ENCODE peak calls at places on chromosomes 13 and 19, in nine cellular contexts. E is lung, R is fibroblast of lung, B is stomach, A is heart right ventricle, X is body of pancreas, J is PC-3, W is cardiac muscle cell, C is A549. G is an unnamed sample. For H3K4me1, the result is how much of the 10 kb centered on the place peaks cover.

GRCh38 chr19:46746281-46746965 is at the start of gene STRN4:
- DNase-seq in J (peak), W (peak), A (peak), C (no peak), B (peak), E (no peak), R (no peak), X (no peak), G (no peak)

GRCh38 chr13:66461021-66461420 is 769.1 kb downstream of the PCDH9 start:
- DNase-seq in A (no peak), W (no peak), R (peak), E (no peak), C (no peak), B (no peak), J (no peak), X (no peak), G (no peak)

GRCh38 chr13:36377822-36378480 is 31.8 kb upstream of the SPART start:
- DNase-seq in C (no peak), E (no peak), B (no peak), R (peak), X (no peak), W (no peak), J (no peak), A (no peak), G (no peak)

GRCh38 chr13:112648101-112648500 is 41.7 kb upstream of the ATP11A start:
- DNase-seq in C (no peak), W (no peak), E (no peak), J (no peak), A (no peak), R (no peak), X (no peak), B (no peak), G (no peak)

GRCh38 chr13:113856716-113857065 is 7.2 kb downstream of the GAS6 start:
- DNase-seq in R (peak), E (no peak), C (no peak), J (peak), W (no peak), X (peak), A (no peak), B (peak), G (peak)

GRCh38 chr13:34347784-34348573 is 530.0 kb downstream of the RFC3 start:
- DNase-seq in B (peak), C (no peak), R (no peak), J (peak), W (no peak), A (no peak), E (no peak), X (peak), G (no peak)

GRCh38 chr13:39266426-39266825 is 228.2 kb downstream of the NHLRC3 start:
- DNase-seq in C (no peak), W (no peak), J (peak), E (no peak), A (no peak), X (no peak), B (no peak), R (no peak), G (no peak)

GRCh38 chr13:31773538-31773937 is 34.2 kb downstream of the RXFP2 start:
- DNase-seq in W (no peak), A (no peak), E (no peak), B (no peak), R (peak), J (no peak), C (no peak), X (no peak), G (no peak)

GRCh38 chr13:51688937-51689336 is 104.7 kb downstream of the WDFY2 start:
- DNase-seq in W (no peak), E (no peak), J (no peak), C (no peak), X (no peak), R (no peak), B (no peak), A (no peak), G (no peak)

DNA sequence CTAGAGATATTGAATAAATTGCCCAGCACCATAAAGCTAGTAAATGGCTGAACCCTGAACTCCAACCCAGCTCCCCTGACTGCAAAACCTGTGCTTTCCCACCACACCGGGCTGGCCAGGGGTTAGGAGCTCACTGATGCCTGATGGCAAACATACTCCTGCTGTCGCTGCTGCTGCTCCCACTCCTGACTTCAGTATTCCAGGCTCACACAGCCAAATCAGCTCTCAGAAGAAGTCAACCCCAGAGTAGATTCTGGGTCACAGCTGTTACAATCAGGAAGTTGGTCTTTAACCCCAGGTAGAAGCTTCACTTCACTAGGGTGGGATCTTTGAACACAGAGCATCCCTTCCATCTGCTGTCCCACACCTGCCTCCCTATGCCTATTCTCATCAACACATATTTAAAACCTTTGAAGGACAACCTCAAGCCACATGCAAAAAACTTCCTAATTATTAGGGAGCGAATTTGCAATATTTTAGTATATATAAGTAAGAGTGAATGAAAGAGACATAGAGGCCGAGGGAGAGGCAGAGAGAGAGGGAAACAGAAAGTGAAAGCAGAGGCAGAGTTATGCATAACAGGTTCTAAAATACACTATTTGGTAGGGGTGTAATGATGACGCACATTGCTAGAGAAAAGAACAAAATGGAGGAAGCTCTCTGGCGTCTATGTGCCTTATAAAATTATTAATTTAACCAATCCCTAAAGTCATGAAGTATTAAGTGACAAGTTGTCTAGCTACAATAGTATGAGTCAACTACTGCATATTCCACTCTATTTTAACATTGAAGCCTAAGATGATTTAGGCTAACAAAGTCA is 99.4 kb upstream of the SERP2 start:
- DNase-seq in B (no peak), J (peak), A (no peak), R (peak), W (no peak), E (no peak), X (no peak), C (no peak), G (no peak)
- H3K4me3 ChIP-seq in B (no peak), J (peak), A (peak), R (peak), W (no peak), E (no peak), X (no peak), C (no peak), G (no peak)

GRCh38 chr19:3573858-3574637 is 1.3 kb downstream of the HMG20B start:
- DNase-seq in C (peak), X (peak), B (peak), J (peak), E (peak), A (peak), R (peak), W (peak), G (peak)
- TF ChIP-seq CTCF in C (no peak), X (no peak), B (no peak), J (no peak), E (no peak), A (no peak), R (no peak), W (no peak), G (no peak)

GRCh38 chr13:30742896-30743295 is 7.6 kb downstream of the ALOX5AP start:
- DNase-seq in A (no peak), W (peak), C (no peak), R (no peak), J (no peak), X (no peak), B (no peak), E (no peak), G (no peak)

GRCh38 chr13:30745917-30746686 is 10.8 kb downstream of the ALOX5AP start:
- DNase-seq in W (no peak), B (no peak), X (peak), C (no peak), R (peak), E (no peak), A (no peak), J (no peak), G (peak)

GRCh38 chr13:30744686-30745085 is 9.3 kb downstream of the ALOX5AP start:
- DNase-seq in X (no peak), R (no peak), W (no peak), B (no peak), A (no peak), C (no peak), E (no peak), J (no peak), G (no peak)

GRCh38 chr13:30744056-30744684 is 8.8 kb downstream of the ALOX5AP start:
- DNase-seq in B (peak), X (no peak), W (no peak), R (peak), A (no peak), J (peak), E (peak), C (peak), G (peak)

DNA sequence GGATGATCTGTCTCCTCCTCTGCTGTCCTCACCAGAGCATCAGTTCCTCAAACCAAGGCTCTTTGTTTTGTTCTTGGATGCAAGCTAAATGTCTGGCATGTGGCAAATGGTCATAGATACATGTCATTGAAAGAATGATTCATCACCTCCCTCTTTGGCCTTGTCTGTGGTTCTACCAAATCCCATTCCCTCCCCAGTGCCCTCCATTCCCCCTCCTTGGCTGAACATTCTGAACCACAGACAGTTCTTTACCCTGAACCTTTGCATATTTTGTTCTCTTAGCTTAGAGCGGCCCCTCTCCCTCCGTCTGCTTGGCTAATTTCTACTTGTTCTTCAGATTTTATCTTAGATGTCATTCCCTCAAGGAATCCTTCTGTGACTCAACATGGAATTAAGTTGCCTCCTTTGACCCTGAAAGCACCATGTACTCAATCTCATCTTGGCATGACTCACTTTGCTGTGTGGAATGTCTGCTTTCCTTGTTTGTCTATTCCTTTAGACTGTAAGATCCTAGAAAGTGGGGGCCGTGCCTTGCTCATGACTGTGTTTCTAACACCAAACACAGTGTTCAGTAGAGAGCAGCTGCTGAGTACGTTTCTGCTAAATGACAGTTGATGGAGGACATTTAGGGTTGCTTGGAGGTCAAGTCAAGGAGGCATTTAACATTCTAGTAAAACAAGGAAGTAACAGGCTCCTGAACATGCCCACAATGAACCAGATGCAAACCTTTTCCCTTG is 8.1 kb downstream of the ALOX5AP start:
- DNase-seq in E (peak), A (no peak), X (no peak), J (peak), R (peak), C (peak), B (peak), W (no peak), G (peak)
- H3K4me1 ChIP-seq in E (under half), A (under half), X (under half), J (under half), R (under half), C (half or more), B (under half), W (under half), G (under half)

GRCh38 chr19:54035215-54036178 is 28.2 kb downstream of the VSTM1 start:
- DNase-seq in B (no peak), E (no peak), X (no peak), A (no peak), J (peak), C (peak), R (peak), W (no peak), G (no peak)
- H3K4me3 ChIP-seq in B (no peak), E (no peak), X (no peak), A (no peak), J (no peak), C (no peak), R (no peak), W (no peak), G (no peak)

GRCh38 chr13:45473627-45474026 is 8.9 kb downstream of the COG3 start:
- DNase-seq in C (peak), E (no peak), J (no peak), W (peak), X (no peak), B (no peak), A (no peak), R (no peak), G (no peak)
- TF ChIP-seq CTCF in C (no peak), E (no peak), J (no peak), W (no peak), X (no peak), B (no peak), A (no peak), R (peak), G (peak)

DNA sequence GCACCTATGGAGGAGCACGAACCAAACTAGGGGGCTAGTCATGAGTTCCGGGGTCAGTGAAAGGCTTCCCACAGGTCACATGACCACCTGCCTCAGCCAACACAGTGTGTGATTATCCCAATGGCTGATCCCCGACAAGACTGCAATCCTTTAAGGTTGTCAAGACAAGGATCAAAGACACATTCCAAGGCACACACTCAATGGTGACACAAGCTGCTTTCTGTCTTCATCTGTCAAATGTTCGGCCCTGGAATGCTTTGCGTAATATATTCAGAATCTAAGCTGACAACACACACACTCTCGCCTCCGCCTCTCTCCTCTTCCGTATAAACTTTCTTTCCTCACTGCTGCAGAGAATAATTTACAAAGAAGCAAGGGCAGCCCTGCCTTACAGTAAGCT is 11.7 kb downstream of the RANBP3 start:
- DNase-seq in X (no peak), W (peak), E (no peak), A (no peak), R (peak), C (no peak), B (no peak), J (no peak), G (no peak)
- H3K4me1 ChIP-seq in X (half or more), W (half or more), E (under half), A (half or more), R (under half), C (under half), B (half or more), J (under half), G (under half)

GRCh38 chr13:79283742-79284141 is 122.3 kb downstream of the RBM26 start:
- DNase-seq in A (no peak), W (no peak), B (no peak), R (no peak), X (no peak), C (no peak), J (no peak), E (no peak), G (no peak)
- H3K4me3 ChIP-seq in A (no peak), W (no peak), B (no peak), R (no peak), X (no peak), C (no peak), J (no peak), E (no peak), G (no peak)

DNA sequence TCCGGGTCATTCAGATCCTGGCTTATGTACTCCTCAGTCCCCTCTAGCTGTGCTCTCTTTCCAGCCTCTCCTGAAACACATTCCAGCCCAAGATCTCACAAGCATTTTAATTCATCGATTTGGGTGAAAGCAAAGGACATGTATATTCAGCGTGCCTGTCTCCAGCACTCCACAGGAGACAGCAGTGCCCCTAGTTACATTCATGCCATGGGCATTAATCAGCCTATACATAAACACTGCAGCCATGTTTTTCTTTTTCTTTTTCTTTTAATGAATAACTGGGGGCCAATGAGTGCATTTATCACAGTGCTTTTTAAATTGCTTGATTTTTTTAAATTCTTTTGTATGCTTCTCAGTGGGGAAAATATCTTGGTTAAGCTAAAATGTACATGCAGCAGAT is 199.1 kb downstream of the DCT start:
- DNase-seq in J (no peak), A (no peak), C (peak), E (no peak), R (no peak), W (no peak), X (no peak), B (no peak), G (no peak)
- TF ChIP-seq CTCF in J (no peak), A (no peak), C (no peak), E (no peak), R (no peak), W (no peak), X (no peak), B (no peak), G (no peak)

GRCh38 chr13:30149248-30149647 is 158.1 kb downstream of the KATNAL1 start:
- DNase-seq in R (no peak), J (no peak), X (no peak), W (no peak), B (no peak), A (no peak), E (no peak), C (no peak), G (no peak)
- H3K4me1 ChIP-seq in R (under half), J (under half), X (under half), W (under half), B (under half), A (under half), E (under half), C (under half), G (under half)

GRCh38 chr13:97429681-97430081 is 4.3 kb upstream of the RAP2A start:
- DNase-seq in B (no peak), W (no peak), X (no peak), J (no peak), R (peak), C (no peak), E (no peak), A (no peak), G (no peak)
- H3K4me3 ChIP-seq in B (no peak), W (no peak), X (no peak), J (no peak), R (peak), C (no peak), E (no peak), A (no peak), G (no peak)